ENCODE peak calls at places on chromosomes 4 and X, in five cellular contexts. I is AG04450, F is IMR-90, J is WTC11, D is kidney epithelial cell. B is an unnamed sample.

GRCh38 chr4:112516076-112516385 is at the start of gene NEUROG2:
- DNase-seq in I (no peak), F (no peak), J (peak; percentile 13), D (no peak), B (no peak)

GRCh38 chr4:152634110-152634760 is 45.6 kb downstream of the TMEM154 start:
- DNase-seq in I (no peak), F (no peak), J (no peak), D (no peak), B (no peak)

GRCh38 chr4:96162631-96163030 is 322.7 kb downstream of the PDHA2 start:
- DNase-seq in I (no peak), F (no peak), J (no peak), D (no peak), B (no peak)

GRCh38 chrX:44314259-44314734 is 29.2 kb downstream of the EFHC2 start:
- DNase-seq in I (peak; percentile 0), F (peak; percentile 35), J (peak; percentile 10), D (no peak), B (no peak)

GRCh38 chr4:102388636-102389035 is 43.4 kb upstream of the SLC39A8 start:
- DNase-seq in I (no peak), F (no peak), J (no peak), D (peak; percentile 16), B (no peak)

GRCh38 chr4:43457866-43458265 is 565.4 kb downstream of the GRXCR1 start:
- DNase-seq in I (no peak), F (peak; percentile 40), J (no peak), D (peak; percentile 1), B (no peak)

GRCh38 chr4:138499627-138500026 is 257.5 kb upstream of the SLC7A11 start:
- DNase-seq in I (no peak), F (no peak), J (peak; percentile 9), D (no peak), B (no peak)

GRCh38 chrX:38175140-38175539 is 45.5 kb downstream of the SRPX start:
- DNase-seq in I (no peak), F (peak; percentile 28), J (peak; percentile 39), D (no peak), B (peak; percentile 50)

GRCh38 chr4:75922588-75922987 is 18.2 kb downstream of the NAAA start:
- DNase-seq in I (no peak), F (no peak), J (no peak), D (no peak), B (no peak)

GRCh38 chr4:160510925-160511324 is 1408.0 kb downstream of the RAPGEF2 start:
- DNase-seq in I (no peak), F (no peak), J (no peak), D (peak; percentile 14), B (no peak)

GRCh38 chr4:170128219-170128804 is 38.6 kb upstream of the AADAT start:
- DNase-seq in I (no peak), F (no peak), J (no peak), D (no peak), B (no peak)

GRCh38 chrX:71178908-71179307 is 34.3 kb downstream of the NLGN3 start:
- DNase-seq in I (peak; percentile 27), F (peak; percentile 69), J (peak; percentile 46), D (peak; percentile 2), B (peak; percentile 49)

GRCh38 chrX:120840826-120841225 is 34.8 kb downstream of the CT47B1 start:
- DNase-seq in I (no peak), F (no peak), J (no peak), D (no peak), B (no peak)

GRCh38 chr4:147526272-147526654 is 45.4 kb downstream of the EDNRA start:
- DNase-seq in I (no peak), F (no peak), J (no peak), D (no peak), B (no peak)
- TF ChIP-seq CTCF in I (no peak), F (no peak), J (no peak), D (no peak), B (no peak)

GRCh38 chrX:131402124-131402811 is 113.2 kb upstream of the IGSF1 start:
- DNase-seq in I (no peak), F (no peak), J (no peak), D (no peak), B (no peak)

GRCh38 chrX:131399692-131400428 is 110.8 kb upstream of the IGSF1 start:
- DNase-seq in I (no peak), F (no peak), J (no peak), D (no peak), B (no peak)

DNA sequence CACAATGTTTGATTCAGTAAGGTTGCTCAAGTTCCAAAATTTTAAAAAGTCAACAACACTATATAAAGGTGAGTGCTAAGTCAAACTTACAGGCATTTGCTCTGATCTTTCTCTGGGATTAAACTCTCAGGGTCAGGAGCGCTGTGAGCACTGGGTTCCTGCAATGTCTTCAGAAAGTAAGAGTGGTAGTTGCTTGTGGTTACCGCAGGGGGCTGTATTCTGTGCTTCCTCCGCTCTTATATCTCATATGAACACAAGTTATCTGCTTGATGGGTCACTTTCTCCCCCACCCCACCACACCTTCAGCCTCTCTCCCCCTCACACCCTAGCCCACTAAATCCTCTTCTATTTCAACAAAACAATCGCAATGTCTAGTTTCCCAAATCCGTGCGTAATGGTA is 116.4 kb upstream of the IGSF1 start:
- DNase-seq in I (no peak), F (no peak), J (no peak), D (no peak), B (no peak)
- TF ChIP-seq CTCF in I (no peak), F (no peak), J (no peak), D (peak; percentile 14), B (peak; percentile 25)

GRCh38 chr4:81207793-81208192 is 7.2 kb downstream of the PRKG2 start:
- DNase-seq in I (peak; percentile 39), F (peak; percentile 89), J (no peak), D (peak; percentile 19), B (no peak)
- TF ChIP-seq CTCF in I (no peak), F (no peak), J (no peak), D (no peak), B (no peak)

DNA sequence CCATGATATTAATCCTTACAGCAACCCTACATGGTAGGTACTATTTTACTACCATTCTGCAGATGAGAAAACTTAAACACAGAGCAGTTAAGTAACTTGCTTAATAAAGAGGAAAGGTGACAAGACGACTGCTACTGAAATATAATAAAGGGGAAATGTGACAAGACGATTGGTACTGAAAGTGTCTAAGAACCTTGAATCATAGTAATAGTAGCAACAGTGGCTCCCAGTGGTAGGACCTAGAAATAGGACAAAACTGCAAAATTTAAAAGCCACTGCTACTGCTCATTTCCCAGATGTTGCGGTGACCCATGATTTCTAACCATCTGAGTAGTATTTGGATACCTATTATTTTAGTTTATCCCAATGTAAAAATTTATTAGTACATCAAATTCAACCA is 89.5 kb downstream of the TASL start:
- DNase-seq in I (no peak), F (peak; percentile 1), J (no peak), D (no peak), B (no peak)
- TF ChIP-seq CTCF in I (peak; percentile 19), F (peak; percentile 24), J (no peak), D (peak; percentile 19), B (peak; percentile 30)

GRCh38 chr4:32340591-32340990 is 1620.4 kb downstream of the PCDH7 start:
- DNase-seq in I (no peak), F (no peak), J (no peak), D (no peak), B (no peak)
- TF ChIP-seq CTCF in I (no peak), F (no peak), J (no peak), D (no peak), B (no peak)

GRCh38 chrX:40460926-40461325 is 119.8 kb upstream of the ATP6AP2 start:
- DNase-seq in I (no peak), F (no peak), J (no peak), D (no peak), B (no peak)
- TF ChIP-seq CTCF in I (no peak), F (no peak), J (no peak), D (no peak), B (no peak)

GRCh38 chrX:133649659-133650058 is 234.4 kb upstream of the GPC4 start:
- DNase-seq in I (no peak), F (no peak), J (peak; percentile 63), D (no peak), B (no peak)
- TF ChIP-seq CTCF in I (no peak), F (no peak), J (no peak), D (no peak), B (no peak)

GRCh38 chr4:157220026-157220881 is at the start of gene GRIA2:
- DNase-seq in I (no peak), F (peak; percentile 54), J (peak; percentile 84), D (no peak), B (peak; percentile 94)

GRCh38 chr4:157222764-157223145 is 2.2 kb downstream of the GRIA2 start:
- DNase-seq in I (no peak), F (no peak), J (no peak), D (no peak), B (no peak)

GRCh38 chr4:157221426-157221894 is 932 bp downstream of the GRIA2 start:
- DNase-seq in I (no peak), F (no peak), J (no peak), D (no peak), B (no peak)

GRCh38 chr4:157223446-157223845 is 2.9 kb downstream of the GRIA2 start:
- DNase-seq in I (no peak), F (no peak), J (no peak), D (no peak), B (no peak)

DNA sequence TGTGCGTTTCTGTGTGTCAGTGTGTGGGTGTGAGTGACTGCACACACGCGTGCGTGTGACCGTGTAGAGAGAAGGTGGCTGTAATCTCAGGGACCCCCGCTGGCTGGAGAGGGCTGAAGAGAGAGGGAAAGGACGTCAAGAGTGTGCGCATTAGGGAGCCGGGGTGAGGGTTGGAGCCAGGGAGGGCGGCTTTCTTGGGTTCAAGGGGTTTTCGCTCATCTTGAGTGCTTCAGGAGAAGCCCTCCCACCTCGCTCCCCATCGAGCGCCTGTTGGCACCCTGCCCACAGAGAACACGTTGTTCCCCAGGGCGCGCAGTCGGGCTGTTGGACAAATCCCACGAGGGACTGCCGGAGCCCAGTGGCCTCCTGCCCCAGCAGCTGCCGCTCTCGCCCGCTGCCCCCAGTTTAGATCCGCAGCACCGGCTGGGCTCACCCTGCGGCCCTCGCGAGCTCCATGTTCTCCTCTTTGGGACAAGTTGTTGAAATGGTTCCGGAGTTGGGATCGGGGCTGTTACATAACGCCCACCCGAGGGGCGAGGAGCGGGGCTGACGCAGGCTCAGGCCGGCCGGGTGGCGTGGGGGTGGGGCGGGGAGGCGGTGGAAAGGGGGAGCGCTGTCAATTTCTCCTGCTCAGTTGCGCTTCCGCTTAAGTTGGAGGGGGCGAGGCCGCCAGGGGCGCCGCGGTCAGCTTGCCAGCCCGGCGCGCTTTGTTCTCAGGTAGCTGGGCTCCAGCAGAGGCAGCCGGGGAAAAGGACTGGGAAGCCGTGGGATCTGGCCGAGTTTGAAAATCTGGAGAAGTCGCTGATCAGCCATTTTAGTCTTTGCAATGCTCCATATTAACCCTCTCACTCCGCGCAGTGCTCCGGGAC is 1.6 kb downstream of the GRIA2 start:
- DNase-seq in I (no peak), F (no peak), J (peak; percentile 70), D (no peak), B (peak; percentile 69)
- TF ChIP-seq CTCF in I (no peak), F (no peak), J (no peak), D (peak; percentile 35), B (peak; percentile 16)

GRCh38 chrX:47564438-47565085 is 3.6 kb downstream of the ARAF start:
- DNase-seq in I (no peak), F (no peak), J (no peak), D (no peak), B (no peak)
- TF ChIP-seq CTCF in I (no peak), F (no peak), J (no peak), D (no peak), B (no peak)

GRCh38 chrX:107429090-107429489 is 20.4 kb upstream of the FRMPD3 start:
- DNase-seq in I (no peak), F (peak; percentile 3), J (peak; percentile 56), D (no peak), B (peak; percentile 35)
- TF ChIP-seq CTCF in I (peak; percentile 17), F (no peak), J (peak; percentile 26), D (peak; percentile 21), B (peak; percentile 33)

B was measured in nephron progenitor cell.